ENCODE peak calls at places on chromosomes 4 and X, in six cellular contexts. I, Y, U, H, Z and W are unnamed samples.

GRCh38 chr4:158193171-158193749 is 17.0 kb upstream of the TMEM144 start:
- DNase-seq in I (no peak), Y (no peak), U (no peak), H (no peak), Z (peak; percentile 32), W (peak; percentile 25)

GRCh38 chrX:24396930-24397277 is 36.5 kb downstream of the SUPT20HL1 start:
- DNase-seq in I (no peak), Y (no peak), U (no peak), H (no peak), Z (no peak), W (no peak)

GRCh38 chrX:21885568-21885967 is 29.8 kb downstream of the YY2 start:
- DNase-seq in I (no peak), Y (no peak), U (no peak), H (no peak), Z (peak; percentile 21), W (no peak)

GRCh38 chr4:6029254-6029653 is 11.0 kb upstream of the C4orf50 start:
- DNase-seq in I (no peak), Y (no peak), U (no peak), H (no peak), Z (no peak), W (peak; percentile 73)

GRCh38 chr4:71304289-71304850 is 34.5 kb upstream of the SLC4A4 start:
- DNase-seq in I (no peak), Y (no peak), U (no peak), H (no peak), Z (no peak), W (no peak)

GRCh38 chr4:2617955-2618354 is 81.5 kb downstream of the FAM193A start:
- DNase-seq in I (no peak), Y (no peak), U (no peak), H (no peak), Z (no peak), W (no peak)

GRCh38 chrX:110108381-110108796 is 105.5 kb downstream of the TMEM164 start:
- DNase-seq in I (no peak), Y (no peak), U (no peak), H (peak; percentile 45), Z (no peak), W (no peak)

GRCh38 chrX:115689931-115690330 is 129.0 kb downstream of the PLS3 start:
- DNase-seq in I (no peak), Y (no peak), U (no peak), H (no peak), Z (no peak), W (no peak)

GRCh38 chr4:140628016-140628415 is 59.3 kb upstream of the UCP1 start:
- DNase-seq in I (no peak), Y (no peak), U (no peak), H (no peak), Z (no peak), W (no peak)

GRCh38 chrX:23792861-23793553 is 10.0 kb downstream of the SAT1 start:
- DNase-seq in I (no peak), Y (no peak), U (no peak), H (peak; percentile 38), Z (no peak), W (no peak)

GRCh38 chrX:133676344-133677122 is 261.2 kb upstream of the GPC4 start:
- DNase-seq in I (no peak), Y (no peak), U (peak; percentile 41), H (peak; percentile 41), Z (no peak), W (no peak)

GRCh38 chrX:151852294-151852693 is 60.4 kb upstream of the MAGEA4 start:
- DNase-seq in I (no peak), Y (no peak), U (no peak), H (no peak), Z (no peak), W (no peak)

GRCh38 chrX:10722804-10723364 is 102.5 kb upstream of the MID1 start:
- DNase-seq in I (no peak), Y (no peak), U (no peak), H (peak; percentile 45), Z (peak; percentile 39), W (peak; percentile 78)

GRCh38 chrX:74922922-74923321 is 2.3 kb downstream of the NEXMIF start:
- DNase-seq in I (no peak), Y (no peak), U (no peak), H (no peak), Z (no peak), W (no peak)

GRCh38 chr4:176413171-176413570 is 93.4 kb downstream of the SPCS3 start:
- DNase-seq in I (no peak), Y (no peak), U (no peak), H (no peak), Z (no peak), W (no peak)

GRCh38 chrX:70421618-70422017 is 1.5 kb upstream of the GDPD2 start:
- DNase-seq in I (no peak), Y (no peak), U (no peak), H (no peak), Z (no peak), W (peak; percentile 52)

GRCh38 chr4:78417603-78418002 is 134.0 kb upstream of the ANXA3 start:
- DNase-seq in I (no peak), Y (no peak), U (no peak), H (no peak), Z (no peak), W (peak; percentile 24)

GRCh38 chrX:130652824-130653578 is 250.0 kb downstream of the ENOX2 start:
- DNase-seq in I (no peak), Y (no peak), U (no peak), H (no peak), Z (no peak), W (no peak)

GRCh38 chr4:158051401-158052235 is 121.2 kb downstream of the GASK1B start:
- DNase-seq in I (no peak), Y (no peak), U (no peak), H (no peak), Z (no peak), W (no peak)

GRCh38 chr4:160352637-160353036 is 1249.8 kb downstream of the RAPGEF2 start:
- DNase-seq in I (no peak), Y (no peak), U (no peak), H (no peak), Z (no peak), W (no peak)

GRCh38 chr4:37780444-37781133 is 45.9 kb upstream of the PGM2 start:
- DNase-seq in I (peak; percentile 61), Y (no peak), U (no peak), H (no peak), Z (no peak), W (no peak)

GRCh38 chrX:110924871-110925270 is 129.3 kb upstream of the CHRDL1 start:
- DNase-seq in I (no peak), Y (no peak), U (no peak), H (no peak), Z (no peak), W (no peak)

GRCh38 chr4:1856920-1857699 is 1.2 kb upstream of the LETM1 start:
- DNase-seq in I (no peak), Y (no peak), U (no peak), H (no peak), Z (no peak), W (peak; percentile 80)

GRCh38 chr4:74098628-74098995 is 383 bp downstream of the CXCL2 start:
- DNase-seq in I (no peak), Y (peak; percentile 73), U (peak; percentile 52), H (no peak), Z (no peak), W (peak; percentile 13)

GRCh38 chrX:132086717-132087116 is 41.1 kb downstream of the FRMD7 start:
- DNase-seq in I (no peak), Y (no peak), U (no peak), H (no peak), Z (no peak), W (no peak)

GRCh38 chrX:140064993-140065392 is 99.7 kb upstream of the CXorf66 start:
- DNase-seq in I (no peak), Y (no peak), U (no peak), H (no peak), Z (no peak), W (no peak)

GRCh38 chr4:54658321-54659093 is 750 bp downstream of the KIT start:
- DNase-seq in I (no peak), Y (peak; percentile 81), U (peak; percentile 64), H (peak; percentile 36), Z (peak; percentile 52), W (peak; percentile 73)

GRCh38 chr4:83013931-83014330 is 3.3 kb upstream of the LIN54 start:
- DNase-seq in I (no peak), Y (no peak), U (no peak), H (no peak), Z (no peak), W (no peak)
- H3K4me3 ChIP-seq in I (peak overlapping the region; percentile 98), Y (no peak overlapping the region), U (peak overlapping the region; percentile 90), H (no peak overlapping the region), Z (no peak overlapping the region), W (no peak overlapping the region)

GRCh38 chr4:20580907-20581306 is 119.4 kb upstream of the PACRGL start:
- DNase-seq in I (no peak), Y (no peak), U (no peak), H (no peak), Z (no peak), W (no peak)
- H3K36me3 ChIP-seq in I (no peaks in the 10 kb centered on the region), Y (no peaks in the 10 kb centered on the region), U (no peaks in the 10 kb centered on the region), H (no peaks in the 10 kb centered on the region), Z (peaks cover 41% of the 10 kb centered on the region), W (no peaks in the 10 kb centered on the region)

GRCh38 chr4:80186666-80187065 is 10.6 kb upstream of the PRDM8 start:
- DNase-seq in I (no peak), Y (no peak), U (no peak), H (no peak), Z (no peak), W (no peak)
- H3K27me3 ChIP-seq in I (no peaks in the 10 kb centered on the region), Y (peaks cover 66% of the 10 kb centered on the region), U (peaks cover 64% of the 10 kb centered on the region), H (peaks cover 4% of the 10 kb centered on the region), Z (peaks cover 98% of the 10 kb centered on the region), W (peaks cover 98% of the 10 kb centered on the region)

DNA sequence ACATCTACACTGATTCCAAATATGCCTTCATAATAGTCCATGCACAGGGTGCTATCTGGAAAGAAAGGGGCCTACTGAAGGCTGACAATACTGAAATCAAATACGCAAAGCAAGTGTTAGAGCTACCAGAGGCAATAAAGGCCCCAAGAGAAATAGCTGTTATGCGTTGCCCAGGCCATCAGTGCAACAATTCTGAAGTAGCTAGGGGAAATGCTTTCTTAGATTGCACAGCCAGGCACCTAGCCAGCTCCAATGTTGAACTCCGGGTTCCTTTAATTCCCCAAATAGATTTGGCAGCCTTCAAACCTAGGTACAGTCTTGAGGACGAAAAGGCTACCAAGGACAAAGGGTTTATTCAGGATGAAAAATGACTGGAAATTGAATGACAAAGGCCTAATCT is 17.4 kb upstream of the PAPSS1 start:
- DNase-seq in I (no peak), Y (no peak), U (no peak), H (no peak), Z (no peak), W (no peak)
- H3K4me3 ChIP-seq in I (no peak overlapping the region), Y (no peak overlapping the region), U (no peak overlapping the region), H (no peak overlapping the region), Z (no peak overlapping the region), W (no peak overlapping the region)

DNA sequence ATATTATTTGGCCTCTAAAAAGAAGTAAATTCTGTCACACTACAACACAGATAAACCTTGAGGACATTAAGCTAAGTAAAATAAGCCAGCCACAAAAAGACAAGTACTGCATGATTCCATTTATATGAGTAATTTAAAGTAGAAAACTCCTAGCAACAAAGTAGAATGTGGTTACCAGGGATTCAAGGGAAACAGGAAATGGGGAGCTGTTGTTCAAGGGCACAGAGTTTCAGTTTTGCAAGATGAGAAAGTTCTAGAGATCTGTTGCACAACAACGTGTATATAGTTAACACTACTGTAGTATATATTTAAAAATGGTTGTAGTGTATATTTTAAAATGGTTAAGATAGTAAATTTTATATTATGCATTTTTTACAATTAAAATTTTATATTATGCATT is 25.4 kb downstream of the SEC31A start:
- DNase-seq in I (peak; percentile 59), Y (no peak), U (no peak), H (no peak), Z (no peak), W (no peak)
- H3K36me3 ChIP-seq in I (peaks cover 51% of the 10 kb centered on the region), Y (peaks cover 100% of the 10 kb centered on the region), U (peaks cover 92% of the 10 kb centered on the region), H (peaks cover 20% of the 10 kb centered on the region), Z (peaks cover 96% of the 10 kb centered on the region), W (peaks cover 20% of the 10 kb centered on the region)